ENCODE peak calls at places on chromosomes 3 and 15, in ten cellular contexts. One of them, this sample, is unnamed.

GRCh38 chr15:66884661-66885237 is 180.7 kb upstream of the SMAD3 start:
- DNase-seq in mucosa of descending colon: no peak
- DNase-seq in coronary artery: peak
- DNase-seq in left ventricle myocardium inferior: no peak
- DNase-seq in lower lobe of right lung: no peak
- DNase-seq in psoas muscle: no peak
- DNase-seq in neural progenitor cell: no peak
- DNase-seq in tibial artery: peak
- DNase-seq in A549: no peak
- DNase-seq in GM12864: no peak
- DNase-seq in this sample: no peak

GRCh38 chr15:56835598-56836275 is 82.7 kb upstream of the TCF12 start:
- DNase-seq in GM12864: no peak
- DNase-seq in coronary artery: no peak
- DNase-seq in tibial artery: no peak
- DNase-seq in neural progenitor cell: no peak
- DNase-seq in left ventricle myocardium inferior: no peak
- DNase-seq in A549: no peak
- DNase-seq in lower lobe of right lung: no peak
- DNase-seq in mucosa of descending colon: no peak
- DNase-seq in psoas muscle: no peak
- DNase-seq in this sample: peak

GRCh38 chr15:93378547-93378946 is 289.5 kb upstream of the RGMA start:
- DNase-seq in psoas muscle: no peak
- DNase-seq in GM12864: no peak
- DNase-seq in lower lobe of right lung: no peak
- DNase-seq in left ventricle myocardium inferior: no peak
- DNase-seq in neural progenitor cell: no peak
- DNase-seq in mucosa of descending colon: no peak
- DNase-seq in coronary artery: no peak
- DNase-seq in A549: no peak
- DNase-seq in tibial artery: no peak
- DNase-seq in this sample: no peak

GRCh38 chr3:181726351-181727121 is 14.8 kb downstream of the SOX2 start:
- DNase-seq in GM12864: no peak
- DNase-seq in A549: no peak
- DNase-seq in tibial artery: no peak
- DNase-seq in psoas muscle: no peak
- DNase-seq in left ventricle myocardium inferior: no peak
- DNase-seq in neural progenitor cell: peak
- DNase-seq in lower lobe of right lung: no peak
- DNase-seq in mucosa of descending colon: no peak
- DNase-seq in coronary artery: no peak
- DNase-seq in this sample: no peak

GRCh38 chr3:56157693-56158092 is 310.6 kb downstream of the ERC2 start:
- DNase-seq in coronary artery: no peak
- DNase-seq in tibial artery: peak
- DNase-seq in lower lobe of right lung: peak
- DNase-seq in left ventricle myocardium inferior: no peak
- DNase-seq in neural progenitor cell: peak
- DNase-seq in mucosa of descending colon: no peak
- DNase-seq in psoas muscle: peak
- DNase-seq in A549: no peak
- DNase-seq in GM12864: peak
- DNase-seq in this sample: peak

GRCh38 chr3:196193738-196194541 is 17.3 kb downstream of the ZDHHC19 start:
- DNase-seq in tibial artery: peak
- DNase-seq in coronary artery: no peak
- DNase-seq in psoas muscle: peak
- DNase-seq in lower lobe of right lung: peak
- DNase-seq in left ventricle myocardium inferior: peak
- DNase-seq in neural progenitor cell: no peak
- DNase-seq in GM12864: no peak
- DNase-seq in mucosa of descending colon: peak
- DNase-seq in A549: no peak
- DNase-seq in this sample: no peak

GRCh38 chr15:89364741-89365450 is 30.3 kb upstream of the POLG start:
- DNase-seq in lower lobe of right lung: no peak
- DNase-seq in GM12864: no peak
- DNase-seq in mucosa of descending colon: no peak
- DNase-seq in coronary artery: no peak
- DNase-seq in A549: no peak
- DNase-seq in psoas muscle: no peak
- DNase-seq in left ventricle myocardium inferior: no peak
- DNase-seq in tibial artery: no peak
- DNase-seq in neural progenitor cell: peak
- DNase-seq in this sample: no peak

GRCh38 chr15:90584841-90585240 is 55.1 kb downstream of the CRTC3 start:
- DNase-seq in coronary artery: no peak
- DNase-seq in left ventricle myocardium inferior: no peak
- DNase-seq in neural progenitor cell: no peak
- DNase-seq in lower lobe of right lung: no peak
- DNase-seq in tibial artery: no peak
- DNase-seq in mucosa of descending colon: no peak
- DNase-seq in GM12864: no peak
- DNase-seq in psoas muscle: no peak
- DNase-seq in A549: no peak
- DNase-seq in this sample: no peak

GRCh38 chr3:149839874-149840273 is 26.9 kb downstream of the RNF13 start:
- DNase-seq in neural progenitor cell: no peak
- DNase-seq in tibial artery: no peak
- DNase-seq in GM12864: no peak
- DNase-seq in left ventricle myocardium inferior: no peak
- DNase-seq in mucosa of descending colon: no peak
- DNase-seq in lower lobe of right lung: no peak
- DNase-seq in psoas muscle: no peak
- DNase-seq in coronary artery: no peak
- DNase-seq in A549: no peak
- DNase-seq in this sample: no peak

GRCh38 chr15:34018021-34018645 is 20.9 kb downstream of the AVEN start:
- DNase-seq in mucosa of descending colon: no peak
- DNase-seq in GM12864: no peak
- DNase-seq in psoas muscle: no peak
- DNase-seq in tibial artery: no peak
- DNase-seq in A549: no peak
- DNase-seq in neural progenitor cell: no peak
- DNase-seq in coronary artery: no peak
- DNase-seq in lower lobe of right lung: no peak
- DNase-seq in left ventricle myocardium inferior: no peak
- DNase-seq in this sample: no peak

GRCh38 chr15:42409011-42409410 is 49.7 kb downstream of the CAPN3 start:
- DNase-seq in left ventricle myocardium inferior: no peak
- DNase-seq in neural progenitor cell: no peak
- DNase-seq in mucosa of descending colon: no peak
- DNase-seq in A549: no peak
- DNase-seq in coronary artery: no peak
- DNase-seq in tibial artery: no peak
- DNase-seq in psoas muscle: no peak
- DNase-seq in GM12864: no peak
- DNase-seq in lower lobe of right lung: no peak
- DNase-seq in this sample: no peak

GRCh38 chr3:126320517-126321293 is 36.5 kb downstream of the KLF15 start:
- DNase-seq in GM12864: no peak
- DNase-seq in lower lobe of right lung: no peak
- DNase-seq in neural progenitor cell: no peak
- DNase-seq in psoas muscle: no peak
- DNase-seq in mucosa of descending colon: no peak
- DNase-seq in left ventricle myocardium inferior: no peak
- DNase-seq in A549: no peak
- DNase-seq in coronary artery: no peak
- DNase-seq in tibial artery: no peak
- DNase-seq in this sample: no peak

GRCh38 chr15:96542130-96542770 is 211.8 kb downstream of the NR2F2 start:
- DNase-seq in lower lobe of right lung: no peak
- DNase-seq in mucosa of descending colon: no peak
- DNase-seq in neural progenitor cell: no peak
- DNase-seq in left ventricle myocardium inferior: no peak
- DNase-seq in A549: no peak
- DNase-seq in GM12864: no peak
- DNase-seq in psoas muscle: no peak
- DNase-seq in coronary artery: no peak
- DNase-seq in tibial artery: no peak
- DNase-seq in this sample: no peak
- TF ChIP-seq CTCF in lower lobe of right lung: no peak
- TF ChIP-seq CTCF in mucosa of descending colon: no peak
- TF ChIP-seq CTCF in neural progenitor cell: no peak
- TF ChIP-seq CTCF in left ventricle myocardium inferior: no peak
- TF ChIP-seq CTCF in A549: no peak
- TF ChIP-seq CTCF in GM12864: no peak
- TF ChIP-seq CTCF in psoas muscle: no peak
- TF ChIP-seq CTCF in coronary artery: no peak
- TF ChIP-seq CTCF in tibial artery: no peak
- TF ChIP-seq CTCF in this sample: no peak

GRCh38 chr15:75030424-75030823 is 7.0 kb downstream of the PPCDC start:
- DNase-seq in GM12864: no peak
- DNase-seq in lower lobe of right lung: no peak
- DNase-seq in mucosa of descending colon: no peak
- DNase-seq in coronary artery: no peak
- DNase-seq in tibial artery: no peak
- DNase-seq in neural progenitor cell: no peak
- DNase-seq in psoas muscle: no peak
- DNase-seq in A549: no peak
- DNase-seq in left ventricle myocardium inferior: no peak
- DNase-seq in this sample: no peak
- H3K4me3 ChIP-seq in GM12864: no peak
- H3K4me3 ChIP-seq in lower lobe of right lung: no peak
- H3K4me3 ChIP-seq in mucosa of descending colon: no peak
- H3K4me3 ChIP-seq in coronary artery: peak
- H3K4me3 ChIP-seq in tibial artery: no peak
- H3K4me3 ChIP-seq in neural progenitor cell: no peak
- H3K4me3 ChIP-seq in psoas muscle: no peak
- H3K4me3 ChIP-seq in A549: no peak
- H3K4me3 ChIP-seq in left ventricle myocardium inferior: no peak
- H3K4me3 ChIP-seq in this sample: no peak

GRCh38 chr3:146380052-146380451 is 89.3 kb downstream of the PLSCR2 start:
- DNase-seq in coronary artery: no peak
- DNase-seq in neural progenitor cell: no peak
- DNase-seq in A549: no peak
- DNase-seq in mucosa of descending colon: no peak
- DNase-seq in psoas muscle: no peak
- DNase-seq in tibial artery: no peak
- DNase-seq in lower lobe of right lung: no peak
- DNase-seq in GM12864: no peak
- DNase-seq in left ventricle myocardium inferior: no peak
- DNase-seq in this sample: no peak

GRCh38 chr3:146387566-146387965 is 81.8 kb downstream of the PLSCR2 start:
- DNase-seq in lower lobe of right lung: no peak
- DNase-seq in neural progenitor cell: no peak
- DNase-seq in mucosa of descending colon: no peak
- DNase-seq in tibial artery: no peak
- DNase-seq in psoas muscle: no peak
- DNase-seq in A549: no peak
- DNase-seq in GM12864: no peak
- DNase-seq in coronary artery: no peak
- DNase-seq in left ventricle myocardium inferior: no peak
- DNase-seq in this sample: peak

GRCh38 chr3:146384786-146385185 is 84.6 kb downstream of the PLSCR2 start:
- DNase-seq in A549: no peak
- DNase-seq in neural progenitor cell: no peak
- DNase-seq in GM12864: no peak
- DNase-seq in tibial artery: no peak
- DNase-seq in lower lobe of right lung: no peak
- DNase-seq in mucosa of descending colon: no peak
- DNase-seq in coronary artery: no peak
- DNase-seq in psoas muscle: no peak
- DNase-seq in left ventricle myocardium inferior: no peak
- DNase-seq in this sample: no peak

DNA sequence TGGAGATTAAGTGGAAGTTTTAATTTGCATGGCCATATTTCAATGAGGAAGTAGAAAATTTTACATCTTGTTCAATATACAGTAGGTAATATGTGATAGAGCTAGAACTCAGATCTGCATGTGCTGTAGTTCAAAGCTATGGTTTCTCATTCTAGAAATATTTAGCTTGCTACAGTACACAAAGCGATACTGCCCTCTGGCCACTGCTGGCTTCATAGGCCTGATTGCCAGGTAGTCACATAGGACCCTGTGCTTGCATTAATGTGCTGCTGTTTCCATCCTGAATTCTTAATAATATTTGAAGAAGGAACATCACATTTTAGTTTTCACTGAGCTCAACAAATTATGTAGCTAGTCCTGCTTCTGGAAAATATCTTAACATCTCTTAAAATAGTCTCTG is 87.0 kb downstream of the PLSCR2 start:
- DNase-seq in lower lobe of right lung: no peak
- DNase-seq in neural progenitor cell: peak
- DNase-seq in tibial artery: no peak
- DNase-seq in GM12864: no peak
- DNase-seq in mucosa of descending colon: peak
- DNase-seq in A549: peak
- DNase-seq in psoas muscle: no peak
- DNase-seq in coronary artery: no peak
- DNase-seq in left ventricle myocardium inferior: no peak
- DNase-seq in this sample: peak
- TF ChIP-seq CTCF in lower lobe of right lung: no peak
- TF ChIP-seq CTCF in neural progenitor cell: peak
- TF ChIP-seq CTCF in tibial artery: no peak
- TF ChIP-seq CTCF in GM12864: no peak
- TF ChIP-seq CTCF in mucosa of descending colon: no peak
- TF ChIP-seq CTCF in A549: peak
- TF ChIP-seq CTCF in psoas muscle: no peak
- TF ChIP-seq CTCF in coronary artery: no peak
- TF ChIP-seq CTCF in left ventricle myocardium inferior: no peak
- TF ChIP-seq CTCF in this sample: peak

GRCh38 chr15:97962263-97962662 is 1.8 kb downstream of the ARRDC4 start:
- DNase-seq in lower lobe of right lung: no peak
- DNase-seq in tibial artery: no peak
- DNase-seq in mucosa of descending colon: no peak
- DNase-seq in neural progenitor cell: no peak
- DNase-seq in A549: no peak
- DNase-seq in left ventricle myocardium inferior: no peak
- DNase-seq in coronary artery: no peak
- DNase-seq in psoas muscle: no peak
- DNase-seq in GM12864: no peak
- DNase-seq in this sample: no peak

GRCh38 chr15:97963779-97964178 is 3.3 kb downstream of the ARRDC4 start:
- DNase-seq in coronary artery: no peak
- DNase-seq in left ventricle myocardium inferior: no peak
- DNase-seq in psoas muscle: no peak
- DNase-seq in A549: no peak
- DNase-seq in lower lobe of right lung: no peak
- DNase-seq in mucosa of descending colon: no peak
- DNase-seq in neural progenitor cell: no peak
- DNase-seq in GM12864: no peak
- DNase-seq in tibial artery: no peak
- DNase-seq in this sample: no peak

GRCh38 chr15:97959738-97960363 is 652 bp upstream of the ARRDC4 start:
- DNase-seq in psoas muscle: no peak
- DNase-seq in neural progenitor cell: no peak
- DNase-seq in mucosa of descending colon: no peak
- DNase-seq in tibial artery: no peak
- DNase-seq in GM12864: no peak
- DNase-seq in coronary artery: no peak
- DNase-seq in lower lobe of right lung: no peak
- DNase-seq in A549: no peak
- DNase-seq in left ventricle myocardium inferior: no peak
- DNase-seq in this sample: no peak

GRCh38 chr15:97960364-97961066 is at the start of gene ARRDC4:
- DNase-seq in psoas muscle: peak
- DNase-seq in tibial artery: peak
- DNase-seq in coronary artery: peak
- DNase-seq in neural progenitor cell: peak
- DNase-seq in lower lobe of right lung: peak
- DNase-seq in left ventricle myocardium inferior: peak
- DNase-seq in GM12864: peak
- DNase-seq in A549: peak
- DNase-seq in mucosa of descending colon: peak
- DNase-seq in this sample: peak

GRCh38 chr15:97961067-97961954 is 808 bp downstream of the ARRDC4 start:
- DNase-seq in mucosa of descending colon: peak
- DNase-seq in neural progenitor cell: peak
- DNase-seq in psoas muscle: peak
- DNase-seq in lower lobe of right lung: peak
- DNase-seq in A549: no peak
- DNase-seq in GM12864: no peak
- DNase-seq in tibial artery: peak
- DNase-seq in left ventricle myocardium inferior: peak
- DNase-seq in coronary artery: peak
- DNase-seq in this sample: no peak
- H3K4me3 ChIP-seq in mucosa of descending colon: peak
- H3K4me3 ChIP-seq in neural progenitor cell: peak
- H3K4me3 ChIP-seq in psoas muscle: peak
- H3K4me3 ChIP-seq in lower lobe of right lung: peak
- H3K4me3 ChIP-seq in A549: peak
- H3K4me3 ChIP-seq in GM12864: no peak
- H3K4me3 ChIP-seq in tibial artery: peak
- H3K4me3 ChIP-seq in left ventricle myocardium inferior: peak
- H3K4me3 ChIP-seq in coronary artery: peak
- H3K4me3 ChIP-seq in this sample: peak